ENCODE peak calls at places on chromosome 5, in nine cellular contexts. Y, Z, A, S, J, W, U, B and D are unnamed samples.

GRCh38 chr5:119829341-119829740 is 200.0 kb downstream of the FAM170A start:
- DNase-seq in W (no peak), Y (no peak), J (no peak), A (no peak), S (no peak), B (no peak), U (no peak), Z (no peak), D (no peak)

GRCh38 chr5:150562832-150563231 is 54.9 kb downstream of the NDST1 start:
- DNase-seq in A (no peak), J (no peak), Y (peak; percentile 14), B (peak; percentile 59), W (no peak), S (no peak), Z (peak; percentile 52), U (no peak), D (no peak)

GRCh38 chr5:76180817-76181805 is 97.9 kb downstream of the SV2C start:
- DNase-seq in Z (peak; percentile 49), W (no peak), Y (no peak), J (no peak), A (no peak), S (no peak), B (no peak), U (no peak), D (no peak)

GRCh38 chr5:144195443-144195842 is 24.8 kb downstream of the KCTD16 start:
- DNase-seq in A (no peak), U (no peak), W (no peak), S (no peak), Z (no peak), J (no peak), Y (no peak), B (no peak), D (no peak)

GRCh38 chr5:94153736-94154450 is 412.5 kb upstream of the POU5F2 start:
- DNase-seq in B (no peak), J (no peak), S (no peak), U (no peak), W (no peak), A (peak; percentile 21), Y (no peak), Z (no peak), D (no peak)

GRCh38 chr5:40277161-40277906 is 402.4 kb upstream of the PTGER4 start:
- DNase-seq in W (no peak), Z (no peak), A (no peak), J (no peak), B (no peak), Y (no peak), S (peak; percentile 16), U (no peak), D (no peak)

GRCh38 chr5:170252710-170253350 is 20.0 kb downstream of the C5orf58 start:
- DNase-seq in A (no peak), U (no peak), Z (no peak), J (peak; percentile 61), Y (no peak), B (no peak), S (no peak), W (no peak), D (no peak)

GRCh38 chr5:42268630-42269029 is 154.6 kb upstream of the GHR start:
- DNase-seq in S (no peak), B (no peak), Z (no peak), J (no peak), A (no peak), Y (no peak), W (no peak), U (no peak), D (no peak)

GRCh38 chr5:626850-627249 is 14.7 kb downstream of the CEP72 start:
- DNase-seq in A (no peak), S (no peak), Y (no peak), J (no peak), Z (no peak), W (no peak), U (no peak), B (no peak), D (no peak)

GRCh38 chr5:78565395-78565794 is 83.2 kb downstream of the LHFPL2 start:
- DNase-seq in J (no peak), Z (no peak), A (no peak), S (no peak), U (no peak), Y (no peak), W (no peak), B (no peak), D (no peak)
- H3K27me3 ChIP-seq in J (no peaks in the 10 kb centered on the region), Z (no peaks in the 10 kb centered on the region), A (no peaks in the 10 kb centered on the region), S (no peaks in the 10 kb centered on the region), U (no peaks in the 10 kb centered on the region), Y (no peaks in the 10 kb centered on the region), W (peaks cover 3% of the 10 kb centered on the region), B (no peaks in the 10 kb centered on the region), D (no peaks in the 10 kb centered on the region)

DNA sequence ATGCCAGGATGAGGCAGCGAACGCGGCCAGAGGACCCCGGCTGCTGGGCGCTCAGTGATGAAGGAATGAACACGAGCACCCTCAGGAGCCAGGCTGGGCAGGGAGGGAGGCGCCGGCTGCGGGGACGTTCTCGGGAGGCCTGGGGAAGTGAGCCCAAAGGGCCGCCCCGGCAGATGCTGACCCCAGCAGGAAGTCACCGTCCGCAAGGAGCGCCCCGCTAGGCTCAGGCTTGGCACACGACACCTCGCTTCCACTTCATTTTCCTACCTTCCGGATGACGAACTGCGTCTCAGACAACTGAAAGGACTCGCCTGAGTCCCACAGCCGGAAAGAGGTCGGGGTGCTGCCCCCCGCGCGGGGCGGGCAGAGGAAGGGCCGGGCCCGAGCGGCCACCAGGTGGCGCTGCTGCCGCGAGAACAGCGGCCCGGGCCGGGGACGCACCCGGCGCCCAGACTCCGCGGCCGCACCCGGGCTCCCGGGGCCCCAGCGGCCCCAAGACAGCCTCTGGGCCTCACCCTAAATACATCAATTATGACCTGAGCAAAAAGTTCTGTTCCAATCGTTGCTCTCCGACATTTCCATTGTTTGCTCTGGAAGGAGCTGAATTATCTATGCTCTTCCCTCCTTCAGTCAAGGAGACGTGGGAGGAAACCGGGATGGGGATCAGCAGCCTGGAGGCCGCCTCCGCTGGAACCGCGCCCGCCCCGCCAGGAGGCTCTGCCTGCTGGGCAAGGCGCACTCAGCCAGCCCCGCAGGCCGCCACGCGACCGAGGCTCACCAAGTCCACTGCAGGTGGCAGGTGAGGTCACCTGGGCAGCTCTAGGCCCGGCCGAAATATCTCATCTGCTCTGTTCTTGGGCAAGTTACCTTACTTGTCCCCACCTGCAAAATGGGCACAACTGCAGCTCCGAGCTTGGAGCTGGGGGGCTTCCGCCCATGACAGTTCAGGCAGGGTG is 107.0 kb downstream of the ZNF354C start:
- DNase-seq in Z (peak; percentile 76), J (peak; percentile 82), A (no peak), B (no peak), U (peak; percentile 39), W (peak; percentile 13), S (peak; percentile 46), Y (peak; percentile 68), D (peak; percentile 45)
- H3K27me3 ChIP-seq in Z (no peaks in the 10 kb centered on the region), J (no peaks in the 10 kb centered on the region), A (no peaks in the 10 kb centered on the region), B (no peaks in the 10 kb centered on the region), U (peaks cover 22% of the 10 kb centered on the region), W (no peaks in the 10 kb centered on the region), S (no peaks in the 10 kb centered on the region), Y (no peaks in the 10 kb centered on the region), D (no peaks in the 10 kb centered on the region)

GRCh38 chr5:179139111-179139935 is 79.2 kb downstream of the ZNF354C start:
- DNase-seq in U (no peak), Z (no peak), J (no peak), Y (no peak), B (no peak), S (no peak), W (no peak), A (no peak), D (no peak)

GRCh38 chr5:179137643-179138567 is 77.7 kb downstream of the ZNF354C start:
- DNase-seq in A (no peak), B (no peak), S (no peak), U (no peak), Z (no peak), Y (no peak), J (no peak), W (no peak), D (no peak)

GRCh38 chr5:179137001-179137642 is 76.9 kb downstream of the ZNF354C start:
- DNase-seq in B (no peak), W (no peak), Y (no peak), S (no peak), Z (no peak), U (no peak), J (no peak), A (no peak), D (no peak)

GRCh38 chr5:179139936-179140235 is 79.7 kb downstream of the ZNF354C start:
- DNase-seq in U (no peak), Z (no peak), W (no peak), B (no peak), S (no peak), Y (no peak), A (no peak), J (no peak), D (no peak)

DNA sequence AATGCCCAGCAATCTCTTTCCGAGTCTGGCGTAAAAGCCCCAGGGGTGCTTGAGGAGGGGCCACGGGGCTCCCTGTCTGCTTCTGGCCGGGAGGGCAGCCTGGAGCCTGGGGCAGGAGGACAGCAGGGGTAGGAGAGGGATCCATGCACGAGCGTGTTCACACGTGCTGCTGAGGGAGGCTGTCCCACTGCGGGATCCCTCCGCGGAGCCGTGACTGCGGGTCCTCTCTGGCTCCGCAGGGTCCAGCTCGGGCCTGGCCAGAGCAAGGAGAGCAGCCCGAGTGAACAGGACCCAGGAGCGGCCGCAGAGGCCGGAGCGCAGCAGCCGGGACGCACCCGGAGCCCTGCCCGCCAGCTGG is 78.4 kb downstream of the ZNF354C start:
- DNase-seq in S (no peak), W (no peak), Z (no peak), Y (no peak), B (no peak), A (no peak), U (no peak), J (no peak), D (no peak)
- H3K27me3 ChIP-seq in S (no peaks in the 10 kb centered on the region), W (no peaks in the 10 kb centered on the region), Z (no peaks in the 10 kb centered on the region), Y (no peaks in the 10 kb centered on the region), B (no peaks in the 10 kb centered on the region), A (no peaks in the 10 kb centered on the region), U (peaks cover 9% of the 10 kb centered on the region), J (no peaks in the 10 kb centered on the region), D (no peaks in the 10 kb centered on the region)

GRCh38 chr5:1912951-1913565 is 30.3 kb upstream of the IRX4 start:
- DNase-seq in S (no peak), W (no peak), Y (no peak), A (no peak), U (no peak), J (no peak), Z (no peak), B (no peak), D (no peak)

GRCh38 chr5:1913578-1913977 is 30.9 kb upstream of the IRX4 start:
- DNase-seq in A (no peak), Z (no peak), W (no peak), Y (no peak), S (no peak), J (no peak), U (no peak), B (no peak), D (no peak)

GRCh38 chr5:1914471-1914870 is 31.7 kb upstream of the IRX4 start:
- DNase-seq in Y (no peak), S (no peak), J (no peak), Z (no peak), B (no peak), A (no peak), U (no peak), W (no peak), D (no peak)

GRCh38 chr5:1916041-1917001 is 33.6 kb upstream of the IRX4 start:
- DNase-seq in Y (no peak), U (no peak), W (no peak), Z (no peak), J (no peak), B (no peak), S (no peak), A (no peak), D (no peak)

DNA sequence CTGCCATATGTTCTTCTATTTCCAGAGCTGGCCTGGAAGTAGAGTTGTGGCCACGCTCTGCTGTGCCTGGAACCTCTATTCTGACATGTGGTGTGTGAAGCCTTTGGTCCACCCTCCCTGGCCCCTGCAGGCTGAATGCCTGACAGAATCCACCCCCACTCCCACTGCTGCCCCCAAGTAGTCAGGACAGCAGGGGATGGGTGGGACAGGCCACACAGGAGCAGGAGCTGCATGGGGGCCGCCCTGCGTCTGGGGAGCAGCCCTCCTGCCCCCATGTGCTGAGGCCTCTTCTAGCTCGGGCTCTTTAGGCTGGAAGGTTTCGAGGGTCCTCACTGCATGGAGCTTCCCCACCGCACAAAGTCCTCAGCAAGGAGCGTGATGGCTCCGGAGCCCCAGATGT is 32.6 kb upstream of the IRX4 start:
- DNase-seq in U (no peak), S (no peak), B (no peak), Y (no peak), J (no peak), W (no peak), A (no peak), Z (no peak), D (no peak)
- H3K27me3 ChIP-seq in U (peaks cover 7% of the 10 kb centered on the region), S (no peaks in the 10 kb centered on the region), B (peaks cover 3% of the 10 kb centered on the region), Y (no peaks in the 10 kb centered on the region), J (no peaks in the 10 kb centered on the region), W (no peaks in the 10 kb centered on the region), A (no peaks in the 10 kb centered on the region), Z (no peaks in the 10 kb centered on the region), D (no peaks in the 10 kb centered on the region)